ENCODE peak calls at places on chromosomes 13 and 19, in four cellular contexts. One of them, this sample, is unnamed.

GRCh38 chr19:43518051-43518450 is 8.9 kb downstream of the ETHE1 start:
- DNase-seq in A549: no peak
- DNase-seq in IMR-90: no peak
- DNase-seq in K562: no peak
- DNase-seq in this sample: no peak

GRCh38 chr13:68927387-68928026 is 1180.1 kb upstream of the ATXN8OS start:
- DNase-seq in A549: no peak
- DNase-seq in IMR-90: no peak
- DNase-seq in K562: no peak
- DNase-seq in this sample: peak; percentile 12

GRCh38 chr19:14022469-14022868 is 5.5 kb upstream of the RLN3 start:
- DNase-seq in A549: no peak
- DNase-seq in IMR-90: peak; percentile 47
- DNase-seq in K562: no peak
- DNase-seq in this sample: no peak

GRCh38 chr13:79183231-79183630 is 222.8 kb downstream of the RBM26 start:
- DNase-seq in A549: no peak
- DNase-seq in IMR-90: no peak
- DNase-seq in K562: no peak
- DNase-seq in this sample: no peak

GRCh38 chr13:110942248-110942981 is 27.5 kb upstream of the ANKRD10 start:
- DNase-seq in A549: no peak
- DNase-seq in IMR-90: peak; percentile 44
- DNase-seq in K562: no peak
- DNase-seq in this sample: no peak

GRCh38 chr13:113076681-113077401 is 28.8 kb upstream of the F7 start:
- DNase-seq in A549: no peak
- DNase-seq in IMR-90: no peak
- DNase-seq in K562: no peak
- DNase-seq in this sample: no peak

GRCh38 chr19:41705393-41706174 is 2.8 kb upstream of the CEACAM5 start:
- DNase-seq in A549: peak; percentile 58
- DNase-seq in IMR-90: no peak
- DNase-seq in K562: peak; percentile 41
- DNase-seq in this sample: no peak

GRCh38 chr19:45468159-45468651 is 409 bp downstream of the FOSB start:
- DNase-seq in A549: no peak
- DNase-seq in IMR-90: no peak
- DNase-seq in K562: no peak
- DNase-seq in this sample: no peak

GRCh38 chr13:57627663-57628062 is 3.9 kb upstream of the PCDH17 start:
- DNase-seq in A549: no peak
- DNase-seq in IMR-90: peak; percentile 2
- DNase-seq in K562: peak; percentile 23
- DNase-seq in this sample: no peak

GRCh38 chr19:18388328-18389094 is 2.6 kb downstream of the GDF15 start:
- DNase-seq in A549: no peak
- DNase-seq in IMR-90: no peak
- DNase-seq in K562: peak; percentile 88
- DNase-seq in this sample: peak; percentile 52

GRCh38 chr13:61905054-61905453 is 489.4 kb upstream of the PCDH20 start:
- DNase-seq in A549: no peak
- DNase-seq in IMR-90: no peak
- DNase-seq in K562: no peak
- DNase-seq in this sample: no peak

GRCh38 chr13:48233886-48234488 is 981 bp downstream of the ITM2B start:
- DNase-seq in A549: no peak
- DNase-seq in IMR-90: peak; percentile 61
- DNase-seq in K562: no peak
- DNase-seq in this sample: no peak

GRCh38 chr19:57888107-57888493 is 737 bp downstream of the ZNF814 start:
- DNase-seq in A549: no peak
- DNase-seq in IMR-90: no peak
- DNase-seq in K562: no peak
- DNase-seq in this sample: no peak

GRCh38 chr13:93200626-93201025 is 26.0 kb upstream of the GPC6 start:
- DNase-seq in A549: no peak
- DNase-seq in IMR-90: no peak
- DNase-seq in K562: no peak
- DNase-seq in this sample: no peak

GRCh38 chr19:41889896-41890295 is 6.9 kb downstream of the ARHGEF1 start:
- DNase-seq in A549: no peak
- DNase-seq in IMR-90: no peak
- DNase-seq in K562: no peak
- DNase-seq in this sample: no peak

GRCh38 chr19:2977686-2978466 is 512 bp downstream of the TLE6 start:
- DNase-seq in A549: no peak
- DNase-seq in IMR-90: no peak
- DNase-seq in K562: peak; percentile 85
- DNase-seq in this sample: no peak

GRCh38 chr13:24502567-24503375 is 9.8 kb downstream of the PARP4 start:
- DNase-seq in A549: peak; percentile 7
- DNase-seq in IMR-90: peak; percentile 53
- DNase-seq in K562: no peak
- DNase-seq in this sample: peak; percentile 48

GRCh38 chr19:2477732-2478191 is 1.8 kb downstream of the GADD45B start:
- DNase-seq in A549: no peak
- DNase-seq in IMR-90: peak; percentile 49
- DNase-seq in K562: no peak
- DNase-seq in this sample: no peak

GRCh38 chr13:82947121-82948077 is 934.9 kb downstream of the SLITRK1 start:
- DNase-seq in A549: no peak
- DNase-seq in IMR-90: peak; percentile 2
- DNase-seq in K562: no peak
- DNase-seq in this sample: no peak

GRCh38 chr19:1411255-1412191 is 4.1 kb downstream of the DAZAP1 start:
- DNase-seq in A549: no peak
- DNase-seq in IMR-90: peak; percentile 54
- DNase-seq in K562: no peak
- DNase-seq in this sample: no peak

GRCh38 chr19:8481191-8481590 is 21.2 kb downstream of the PRAM1 start:
- DNase-seq in A549: no peak
- DNase-seq in IMR-90: no peak
- DNase-seq in K562: no peak
- DNase-seq in this sample: no peak

GRCh38 chr19:29593869-29594268 is 12.2 kb upstream of the POP4 start:
- DNase-seq in A549: no peak
- DNase-seq in IMR-90: no peak
- DNase-seq in K562: no peak
- DNase-seq in this sample: no peak

GRCh38 chr19:44658069-44658727 is 13.1 kb upstream of the CEACAM19 start:
- DNase-seq in A549: no peak
- DNase-seq in IMR-90: no peak
- DNase-seq in K562: no peak
- DNase-seq in this sample: no peak

GRCh38 chr19:4523306-4524110 is 5.2 kb upstream of the PLIN4 start:
- DNase-seq in A549: peak; percentile 40
- DNase-seq in IMR-90: peak; percentile 10
- DNase-seq in K562: peak; percentile 83
- DNase-seq in this sample: peak; percentile 51

GRCh38 chr19:19040417-19040816 is 7.0 kb downstream of the ARMC6 start:
- DNase-seq in A549: no peak
- DNase-seq in IMR-90: peak; percentile 91
- DNase-seq in K562: no peak
- DNase-seq in this sample: peak; percentile 76

GRCh38 chr13:110017379-110017778 is 231.0 kb upstream of the IRS2 start:
- DNase-seq in A549: peak; percentile 66
- DNase-seq in IMR-90: peak; percentile 95
- DNase-seq in K562: no peak
- DNase-seq in this sample: no peak

GRCh38 chr13:51769455-51770127 is 34.4 kb downstream of the DHRS12 start:
- DNase-seq in A549: no peak
- DNase-seq in IMR-90: no peak
- DNase-seq in K562: no peak
- DNase-seq in this sample: no peak

DNA sequence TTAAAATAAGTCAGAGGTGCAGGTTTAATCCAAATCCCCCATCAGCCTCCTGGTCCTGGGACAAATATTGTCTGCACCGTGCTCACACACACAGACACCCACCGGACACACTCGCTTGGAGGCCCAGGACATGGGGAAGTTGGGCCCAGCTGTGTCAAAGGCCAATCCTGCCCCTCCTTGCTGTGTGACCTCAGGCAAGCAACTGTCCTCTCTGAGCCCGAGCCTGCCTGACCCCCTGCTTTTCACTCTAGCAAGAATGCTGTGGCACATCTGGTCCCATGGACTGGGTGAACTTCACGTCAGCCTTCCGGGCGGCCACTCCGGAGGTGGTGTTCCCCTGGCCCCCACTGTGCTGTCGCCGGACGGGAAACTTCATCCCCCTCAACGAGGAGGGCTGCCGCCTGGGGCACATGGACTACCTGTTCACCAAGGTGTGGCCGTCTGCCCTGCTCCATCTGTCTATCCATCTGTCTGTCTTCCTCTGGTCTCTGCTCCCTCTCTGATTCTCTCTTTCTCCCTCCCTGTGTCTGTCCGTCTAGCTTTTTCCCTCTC is 9.3 kb downstream of the UPK1A start:
- DNase-seq in A549: no peak
- DNase-seq in IMR-90: no peak
- DNase-seq in K562: no peak
- DNase-seq in this sample: no peak
- TF ChIP-seq CEBPB in A549: no peak
- TF ChIP-seq CEBPB in IMR-90: no peak
- TF ChIP-seq CEBPB in K562: no peak
- TF ChIP-seq CEBPB in this sample: no peak

GRCh38 chr19:47187797-47188196 is 43.2 kb downstream of the BBC3 start:
- DNase-seq in A549: no peak
- DNase-seq in IMR-90: no peak
- DNase-seq in K562: no peak
- DNase-seq in this sample: no peak
- TF ChIP-seq CEBPB in A549: no peak
- TF ChIP-seq CEBPB in IMR-90: no peak
- TF ChIP-seq CEBPB in K562: no peak
- TF ChIP-seq CEBPB in this sample: no peak

GRCh38 chr13:114130131-114130707 is 2.2 kb downstream of the RASA3 start:
- DNase-seq in A549: no peak
- DNase-seq in IMR-90: no peak
- DNase-seq in K562: no peak
- DNase-seq in this sample: no peak

GRCh38 chr13:114131581-114132418 is 623 bp downstream of the RASA3 start:
- DNase-seq in A549: peak; percentile 15
- DNase-seq in IMR-90: no peak
- DNase-seq in K562: peak; percentile 69
- DNase-seq in this sample: no peak

GRCh38 chr13:114129649-114130062 is 2.8 kb downstream of the RASA3 start:
- DNase-seq in A549: no peak
- DNase-seq in IMR-90: no peak
- DNase-seq in K562: no peak
- DNase-seq in this sample: no peak

GRCh38 chr13:114132419-114133121 is at the start of gene RASA3:
- DNase-seq in A549: peak; percentile 72
- DNase-seq in IMR-90: peak; percentile 79
- DNase-seq in K562: peak; percentile 93
- DNase-seq in this sample: no peak

DNA sequence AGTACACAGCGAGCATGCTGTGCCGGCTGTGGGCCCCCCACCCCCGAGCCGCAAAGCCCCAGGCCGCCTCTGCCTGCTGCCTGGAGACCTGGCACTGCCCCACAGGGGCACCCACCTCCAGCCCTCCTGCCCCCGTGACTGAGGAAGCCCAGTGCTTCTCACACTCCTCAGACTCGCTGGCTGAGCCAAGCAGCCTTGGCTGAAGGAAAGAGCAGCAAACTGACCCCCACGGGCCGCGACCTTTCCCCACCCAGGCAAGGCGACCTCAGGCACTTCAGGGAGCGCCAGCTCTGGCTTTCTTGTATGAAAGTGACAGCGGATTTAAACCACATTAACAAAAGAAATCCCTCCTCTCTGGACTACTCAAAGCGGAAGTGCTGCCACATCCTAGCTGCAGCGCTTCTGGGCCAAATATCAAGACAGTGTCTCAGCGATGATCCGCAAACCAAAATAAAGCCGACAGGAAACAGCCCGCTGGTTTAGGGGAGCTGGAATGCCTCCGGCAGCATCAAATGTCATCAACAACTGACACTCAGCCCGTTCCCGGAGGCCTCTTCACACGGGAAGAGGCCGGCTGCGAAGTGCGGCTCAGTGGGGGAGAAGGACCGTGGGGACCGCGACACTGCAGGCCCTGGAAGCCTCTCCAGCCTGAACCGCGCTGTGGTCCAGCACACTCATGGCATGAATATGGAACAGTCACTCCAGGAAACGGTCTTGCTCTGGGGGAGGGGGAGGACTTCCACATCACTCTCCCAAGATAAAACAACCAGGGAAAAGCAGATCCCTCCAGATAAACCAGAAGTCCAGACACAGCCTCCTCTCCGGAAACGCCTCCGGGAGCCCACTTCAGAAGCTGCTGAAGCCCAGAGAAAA is 1.5 kb downstream of the RASA3 start:
- DNase-seq in A549: peak; percentile 23
- DNase-seq in IMR-90: peak; percentile 91
- DNase-seq in K562: peak; percentile 37
- DNase-seq in this sample: no peak
- TF ChIP-seq CEBPB in A549: no peak
- TF ChIP-seq CEBPB in IMR-90: no peak
- TF ChIP-seq CEBPB in K562: no peak
- TF ChIP-seq CEBPB in this sample: no peak

GRCh38 chr19:40175820-40176219 is 15.4 kb upstream of the MAP3K10 start:
- DNase-seq in A549: no peak
- DNase-seq in IMR-90: no peak
- DNase-seq in K562: no peak
- DNase-seq in this sample: no peak
- TF ChIP-seq CEBPB in A549: no peak
- TF ChIP-seq CEBPB in IMR-90: no peak
- TF ChIP-seq CEBPB in K562: no peak
- TF ChIP-seq CEBPB in this sample: no peak

GRCh38 chr13:67101730-67102467 is 128.2 kb downstream of the PCDH9 start:
- DNase-seq in A549: no peak
- DNase-seq in IMR-90: peak; percentile 6
- DNase-seq in K562: no peak
- DNase-seq in this sample: no peak
- TF ChIP-seq CEBPB in A549: no peak
- TF ChIP-seq CEBPB in IMR-90: no peak
- TF ChIP-seq CEBPB in K562: no peak
- TF ChIP-seq CEBPB in this sample: no peak